ENCODE peak calls at places on chromosomes 3 and 15, in ten cellular contexts. One of them, this sample, is unnamed.

GRCh38 chr3:169509780-169510179 is 153.7 kb downstream of the MECOM start:
- DNase-seq in uterus: no peak
- DNase-seq in heart right ventricle: no peak
- DNase-seq in GM13977: no peak
- DNase-seq in mammary epithelial cell: no peak
- DNase-seq in tibial artery: no peak
- DNase-seq in endothelial cell of umbilical vein: peak
- DNase-seq in GM13976: no peak
- DNase-seq in lower lobe of right lung: no peak
- DNase-seq in bronchial epithelial cell: no peak
- DNase-seq in this sample: no peak

GRCh38 chr3:126751611-126752302 is 47.7 kb downstream of the CHCHD6 start:
- DNase-seq in uterus: no peak
- DNase-seq in heart right ventricle: no peak
- DNase-seq in GM13977: no peak
- DNase-seq in mammary epithelial cell: no peak
- DNase-seq in tibial artery: no peak
- DNase-seq in endothelial cell of umbilical vein: no peak
- DNase-seq in GM13976: no peak
- DNase-seq in lower lobe of right lung: no peak
- DNase-seq in bronchial epithelial cell: peak
- DNase-seq in this sample: no peak

GRCh38 chr3:173653781-173654180 is 256.2 kb downstream of the NLGN1 start:
- DNase-seq in uterus: no peak
- DNase-seq in heart right ventricle: no peak
- DNase-seq in GM13977: no peak
- DNase-seq in mammary epithelial cell: peak
- DNase-seq in tibial artery: no peak
- DNase-seq in endothelial cell of umbilical vein: no peak
- DNase-seq in GM13976: no peak
- DNase-seq in lower lobe of right lung: no peak
- DNase-seq in bronchial epithelial cell: peak
- DNase-seq in this sample: no peak

GRCh38 chr15:97235285-97235985 is 725.1 kb upstream of the ARRDC4 start:
- DNase-seq in uterus: peak
- DNase-seq in heart right ventricle: peak
- DNase-seq in GM13977: peak
- DNase-seq in mammary epithelial cell: peak
- DNase-seq in tibial artery: no peak
- DNase-seq in endothelial cell of umbilical vein: peak
- DNase-seq in GM13976: peak
- DNase-seq in lower lobe of right lung: no peak
- DNase-seq in bronchial epithelial cell: peak
- DNase-seq in this sample: peak

GRCh38 chr3:183698760-183699159 is 1.2 kb downstream of the YEATS2 start:
- DNase-seq in uterus: no peak
- DNase-seq in heart right ventricle: peak
- DNase-seq in GM13977: no peak
- DNase-seq in mammary epithelial cell: no peak
- DNase-seq in tibial artery: no peak
- DNase-seq in endothelial cell of umbilical vein: peak
- DNase-seq in GM13976: no peak
- DNase-seq in lower lobe of right lung: no peak
- DNase-seq in bronchial epithelial cell: peak
- DNase-seq in this sample: no peak

GRCh38 chr3:100780223-100780622 is 70.9 kb downstream of the TFG start:
- DNase-seq in uterus: no peak
- DNase-seq in heart right ventricle: no peak
- DNase-seq in GM13977: no peak
- DNase-seq in mammary epithelial cell: no peak
- DNase-seq in tibial artery: no peak
- DNase-seq in endothelial cell of umbilical vein: no peak
- DNase-seq in GM13976: no peak
- DNase-seq in lower lobe of right lung: no peak
- DNase-seq in bronchial epithelial cell: no peak
- DNase-seq in this sample: no peak

GRCh38 chr3:55622116-55622515 is 135.0 kb upstream of the WNT5A start:
- DNase-seq in uterus: no peak
- DNase-seq in heart right ventricle: no peak
- DNase-seq in GM13977: no peak
- DNase-seq in mammary epithelial cell: peak
- DNase-seq in tibial artery: no peak
- DNase-seq in endothelial cell of umbilical vein: no peak
- DNase-seq in GM13976: no peak
- DNase-seq in lower lobe of right lung: no peak
- DNase-seq in bronchial epithelial cell: peak
- DNase-seq in this sample: no peak

GRCh38 chr3:131397889-131398288 is 16.3 kb downstream of the NUDT16 start:
- DNase-seq in uterus: no peak
- DNase-seq in heart right ventricle: no peak
- DNase-seq in GM13977: no peak
- DNase-seq in mammary epithelial cell: no peak
- DNase-seq in tibial artery: no peak
- DNase-seq in endothelial cell of umbilical vein: no peak
- DNase-seq in GM13976: no peak
- DNase-seq in lower lobe of right lung: no peak
- DNase-seq in bronchial epithelial cell: no peak
- DNase-seq in this sample: no peak

GRCh38 chr3:37603722-37604121 is 258.0 kb upstream of the CTDSPL start:
- DNase-seq in uterus: no peak
- DNase-seq in heart right ventricle: no peak
- DNase-seq in GM13977: no peak
- DNase-seq in mammary epithelial cell: no peak
- DNase-seq in tibial artery: no peak
- DNase-seq in endothelial cell of umbilical vein: no peak
- DNase-seq in GM13976: no peak
- DNase-seq in lower lobe of right lung: no peak
- DNase-seq in bronchial epithelial cell: no peak
- DNase-seq in this sample: no peak

GRCh38 chr3:128849776-128850542 is 29.5 kb upstream of the ACAD9 start:
- DNase-seq in uterus: no peak
- DNase-seq in heart right ventricle: no peak
- DNase-seq in GM13977: peak
- DNase-seq in mammary epithelial cell: no peak
- DNase-seq in tibial artery: no peak
- DNase-seq in endothelial cell of umbilical vein: no peak
- DNase-seq in GM13976: no peak
- DNase-seq in lower lobe of right lung: no peak
- DNase-seq in bronchial epithelial cell: no peak
- DNase-seq in this sample: no peak

GRCh38 chr15:36156855-36157521 is 422.4 kb upstream of the CDIN1 start:
- DNase-seq in uterus: peak
- DNase-seq in heart right ventricle: no peak
- DNase-seq in GM13977: no peak
- DNase-seq in mammary epithelial cell: no peak
- DNase-seq in tibial artery: peak
- DNase-seq in endothelial cell of umbilical vein: no peak
- DNase-seq in GM13976: no peak
- DNase-seq in lower lobe of right lung: no peak
- DNase-seq in bronchial epithelial cell: peak
- DNase-seq in this sample: no peak

GRCh38 chr3:58531956-58532355 is 5.0 kb downstream of the ACOX2 start:
- DNase-seq in uterus: no peak
- DNase-seq in heart right ventricle: no peak
- DNase-seq in GM13977: no peak
- DNase-seq in mammary epithelial cell: peak
- DNase-seq in tibial artery: no peak
- DNase-seq in endothelial cell of umbilical vein: no peak
- DNase-seq in GM13976: peak
- DNase-seq in lower lobe of right lung: no peak
- DNase-seq in bronchial epithelial cell: peak
- DNase-seq in this sample: no peak

GRCh38 chr3:168251371-168251770 is 155.6 kb upstream of the GOLIM4 start:
- DNase-seq in uterus: no peak
- DNase-seq in heart right ventricle: no peak
- DNase-seq in GM13977: peak
- DNase-seq in mammary epithelial cell: no peak
- DNase-seq in tibial artery: no peak
- DNase-seq in endothelial cell of umbilical vein: no peak
- DNase-seq in GM13976: peak
- DNase-seq in lower lobe of right lung: no peak
- DNase-seq in bronchial epithelial cell: no peak
- DNase-seq in this sample: no peak

GRCh38 chr3:168250415-168250861 is 154.7 kb upstream of the GOLIM4 start:
- DNase-seq in uterus: no peak
- DNase-seq in heart right ventricle: no peak
- DNase-seq in GM13977: peak
- DNase-seq in mammary epithelial cell: no peak
- DNase-seq in tibial artery: no peak
- DNase-seq in endothelial cell of umbilical vein: no peak
- DNase-seq in GM13976: peak
- DNase-seq in lower lobe of right lung: no peak
- DNase-seq in bronchial epithelial cell: peak
- DNase-seq in this sample: no peak

GRCh38 chr3:168249048-168249538 is 153.4 kb upstream of the GOLIM4 start:
- DNase-seq in uterus: no peak
- DNase-seq in heart right ventricle: no peak
- DNase-seq in GM13977: peak
- DNase-seq in mammary epithelial cell: peak
- DNase-seq in tibial artery: peak
- DNase-seq in endothelial cell of umbilical vein: peak
- DNase-seq in GM13976: peak
- DNase-seq in lower lobe of right lung: no peak
- DNase-seq in bronchial epithelial cell: no peak
- DNase-seq in this sample: no peak

GRCh38 chr3:168248383-168249047 is 152.8 kb upstream of the GOLIM4 start:
- DNase-seq in uterus: no peak
- DNase-seq in heart right ventricle: no peak
- DNase-seq in GM13977: peak
- DNase-seq in mammary epithelial cell: peak
- DNase-seq in tibial artery: no peak
- DNase-seq in endothelial cell of umbilical vein: peak
- DNase-seq in GM13976: peak
- DNase-seq in lower lobe of right lung: no peak
- DNase-seq in bronchial epithelial cell: peak
- DNase-seq in this sample: peak

DNA sequence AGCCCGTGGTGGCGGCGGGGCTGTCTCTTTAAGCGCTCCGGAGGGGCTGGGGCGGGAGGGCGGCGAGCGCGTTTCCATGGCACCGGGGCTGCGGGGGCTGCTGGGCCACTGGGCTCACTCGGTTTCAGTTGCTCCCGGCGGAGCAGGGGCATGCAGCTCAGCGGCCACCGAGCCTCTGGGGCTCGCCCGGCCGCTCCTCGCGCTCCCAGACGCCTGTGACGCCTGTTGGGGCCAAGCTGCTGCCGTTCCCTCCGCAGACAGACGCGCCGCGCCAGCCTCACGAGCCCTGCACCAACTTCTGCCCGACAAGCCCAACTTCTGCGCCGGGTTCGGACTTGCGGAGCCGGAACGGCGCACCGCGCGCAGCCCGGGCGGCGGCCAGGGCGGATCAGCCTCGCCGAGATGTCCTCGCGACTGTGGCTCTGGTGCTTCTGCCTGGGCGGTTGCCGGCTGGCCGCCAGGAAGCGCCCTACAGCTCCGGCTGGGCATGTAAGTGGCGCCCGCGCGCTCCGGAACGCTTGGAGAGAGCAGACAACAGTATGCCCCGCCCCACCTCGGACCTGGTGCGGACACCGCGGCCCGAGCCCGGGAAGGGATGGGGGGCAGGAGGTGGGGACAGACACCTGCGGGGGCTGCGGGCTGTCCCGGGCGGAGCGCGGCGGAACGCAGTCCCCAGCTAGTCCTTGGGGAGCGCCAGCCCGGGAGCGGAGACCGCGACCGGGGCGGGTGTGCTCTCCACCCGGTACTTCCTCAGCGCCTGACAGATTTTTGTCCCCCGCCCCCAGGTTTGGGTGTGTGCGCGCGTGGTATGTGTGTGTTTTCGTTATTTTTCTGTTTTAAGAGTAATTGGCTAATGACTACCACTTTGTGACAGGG is 154.1 kb upstream of the GOLIM4 start:
- DNase-seq in uterus: peak
- DNase-seq in heart right ventricle: peak
- DNase-seq in GM13977: peak
- DNase-seq in mammary epithelial cell: peak
- DNase-seq in tibial artery: peak
- DNase-seq in endothelial cell of umbilical vein: peak
- DNase-seq in GM13976: peak
- DNase-seq in lower lobe of right lung: peak
- DNase-seq in bronchial epithelial cell: peak
- DNase-seq in this sample: peak
- TF ChIP-seq CTCF in uterus: no peak
- TF ChIP-seq CTCF in heart right ventricle: peak
- TF ChIP-seq CTCF in GM13977: peak
- TF ChIP-seq CTCF in mammary epithelial cell: no peak
- TF ChIP-seq CTCF in tibial artery: no peak
- TF ChIP-seq CTCF in endothelial cell of umbilical vein: peak
- TF ChIP-seq CTCF in GM13976: peak
- TF ChIP-seq CTCF in lower lobe of right lung: peak
- TF ChIP-seq CTCF in bronchial epithelial cell: peak
- TF ChIP-seq CTCF in this sample: peak

DNA sequence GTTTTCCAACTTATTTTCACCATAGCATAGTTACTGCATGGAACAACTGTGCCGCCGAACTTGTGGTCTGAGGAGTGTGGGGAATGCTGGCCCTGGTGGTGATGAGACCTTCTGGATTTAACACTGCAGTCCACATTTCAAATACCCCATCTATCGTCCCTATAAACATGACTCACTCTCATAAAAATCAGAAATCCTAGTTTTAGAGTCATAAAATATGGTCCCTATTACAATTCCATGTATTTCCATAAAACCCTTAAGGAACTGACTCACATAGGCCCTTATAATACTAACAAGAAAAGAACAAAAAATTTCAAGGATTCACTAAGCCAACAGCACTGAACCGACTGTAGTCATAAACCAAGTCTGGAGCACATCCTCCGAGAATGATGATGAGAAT is 147.2 kb downstream of the FOXP1 start:
- DNase-seq in uterus: no peak
- DNase-seq in heart right ventricle: no peak
- DNase-seq in GM13977: no peak
- DNase-seq in mammary epithelial cell: no peak
- DNase-seq in tibial artery: no peak
- DNase-seq in endothelial cell of umbilical vein: no peak
- DNase-seq in GM13976: no peak
- DNase-seq in lower lobe of right lung: no peak
- DNase-seq in bronchial epithelial cell: no peak
- DNase-seq in this sample: no peak
- TF ChIP-seq CTCF in uterus: no peak
- TF ChIP-seq CTCF in heart right ventricle: no peak
- TF ChIP-seq CTCF in GM13977: no peak
- TF ChIP-seq CTCF in mammary epithelial cell: no peak
- TF ChIP-seq CTCF in tibial artery: no peak
- TF ChIP-seq CTCF in endothelial cell of umbilical vein: no peak
- TF ChIP-seq CTCF in GM13976: no peak
- TF ChIP-seq CTCF in lower lobe of right lung: no peak
- TF ChIP-seq CTCF in bronchial epithelial cell: no peak
- TF ChIP-seq CTCF in this sample: no peak

GRCh38 chr3:193563999-193564398 is 9.3 kb upstream of the ATP13A4 start:
- DNase-seq in uterus: no peak
- DNase-seq in heart right ventricle: no peak
- DNase-seq in GM13977: no peak
- DNase-seq in mammary epithelial cell: peak
- DNase-seq in tibial artery: no peak
- DNase-seq in endothelial cell of umbilical vein: no peak
- DNase-seq in GM13976: no peak
- DNase-seq in lower lobe of right lung: peak
- DNase-seq in bronchial epithelial cell: peak
- DNase-seq in this sample: no peak
- TF ChIP-seq CTCF in uterus: no peak
- TF ChIP-seq CTCF in heart right ventricle: no peak
- TF ChIP-seq CTCF in GM13977: no peak
- TF ChIP-seq CTCF in mammary epithelial cell: peak
- TF ChIP-seq CTCF in tibial artery: no peak
- TF ChIP-seq CTCF in endothelial cell of umbilical vein: peak
- TF ChIP-seq CTCF in GM13976: peak
- TF ChIP-seq CTCF in lower lobe of right lung: peak
- TF ChIP-seq CTCF in bronchial epithelial cell: peak
- TF ChIP-seq CTCF in this sample: no peak

GRCh38 chr3:132721479-132722164 is 587 bp downstream of the NPHP3 start:
- DNase-seq in uterus: peak
- DNase-seq in heart right ventricle: peak
- DNase-seq in GM13977: no peak
- DNase-seq in mammary epithelial cell: peak
- DNase-seq in tibial artery: peak
- DNase-seq in endothelial cell of umbilical vein: no peak
- DNase-seq in GM13976: no peak
- DNase-seq in lower lobe of right lung: peak
- DNase-seq in bronchial epithelial cell: peak
- DNase-seq in this sample: no peak
- TF ChIP-seq CTCF in uterus: no peak
- TF ChIP-seq CTCF in heart right ventricle: peak
- TF ChIP-seq CTCF in GM13977: no peak
- TF ChIP-seq CTCF in mammary epithelial cell: peak
- TF ChIP-seq CTCF in tibial artery: peak
- TF ChIP-seq CTCF in endothelial cell of umbilical vein: peak
- TF ChIP-seq CTCF in GM13976: no peak
- TF ChIP-seq CTCF in lower lobe of right lung: peak
- TF ChIP-seq CTCF in bronchial epithelial cell: peak
- TF ChIP-seq CTCF in this sample: peak

This sample was measured in neural crest cell.